ENCODE peak calls at places on chromosomes 11 and 22, in seven cellular contexts. R, I, L, Z, E, O and M are unnamed samples.

GRCh38 chr22:50253046-50253580 is 2.0 kb upstream of the HDAC10 start:
- DNase-seq in R (no peak), I (no peak), L (no peak), Z (no peak), E (no peak), O (no peak), M (no peak)

GRCh38 chr11:17012712-17013547 is 1.3 kb downstream of the PLEKHA7 start:
- DNase-seq in R (peak), I (no peak), L (peak), Z (no peak), E (no peak), O (peak), M (no peak)

GRCh38 chr11:105092255-105093239 is 47.0 kb downstream of the CARD18 start:
- DNase-seq in R (no peak), I (no peak), L (peak), Z (no peak), E (no peak), O (no peak), M (no peak)

GRCh38 chr11:123145220-123145619 is 49.8 kb downstream of the CLMP start:
- DNase-seq in R (peak), I (peak), L (peak), Z (no peak), E (no peak), O (peak), M (no peak)

GRCh38 chr11:124518900-124519541 is 24.4 kb downstream of the OR8B12 start:
- DNase-seq in R (peak), I (no peak), L (peak), Z (no peak), E (no peak), O (no peak), M (no peak)

GRCh38 chr22:42399315-42400271 is 32.6 kb downstream of the NFAM1 start:
- DNase-seq in R (no peak), I (no peak), L (no peak), Z (no peak), E (no peak), O (no peak), M (peak)

GRCh38 chr11:105489431-105489830 is 120.4 kb upstream of the GRIA4 start:
- DNase-seq in R (peak), I (no peak), L (no peak), Z (no peak), E (no peak), O (no peak), M (no peak)

GRCh38 chr11:120185678-120186407 is 25.0 kb upstream of the OAF start:
- DNase-seq in R (no peak), I (no peak), L (no peak), Z (no peak), E (no peak), O (no peak), M (no peak)

GRCh38 chr11:14384338-14384737 is 25.4 kb upstream of the RRAS2 start:
- DNase-seq in R (peak), I (peak), L (peak), Z (no peak), E (no peak), O (no peak), M (no peak)

GRCh38 chr11:80669620-80670019 is 1228.8 kb upstream of the TENM4 start:
- DNase-seq in R (no peak), I (no peak), L (no peak), Z (no peak), E (no peak), O (no peak), M (no peak)

GRCh38 chr22:46525681-46526483 is 11.5 kb downstream of the CELSR1 start:
- DNase-seq in R (no peak), I (no peak), L (no peak), Z (no peak), E (no peak), O (no peak), M (no peak)

GRCh38 chr22:41762980-41763779 is 37.3 kb upstream of the CCDC134 start:
- DNase-seq in R (peak), I (no peak), L (peak), Z (no peak), E (peak), O (no peak), M (peak)

GRCh38 chr22:19451570-19451969 is 4.1 kb upstream of the C22orf39 start:
- DNase-seq in R (no peak), I (no peak), L (no peak), Z (no peak), E (no peak), O (no peak), M (no peak)

GRCh38 chr11:75577198-75577597 is 15.1 kb downstream of the SERPINH1 start:
- DNase-seq in R (no peak), I (no peak), L (no peak), Z (no peak), E (no peak), O (peak), M (peak)

GRCh38 chr22:25404923-25405853 is 159.3 kb upstream of the GRK3 start:
- DNase-seq in R (peak), I (peak), L (peak), Z (no peak), E (peak), O (peak), M (peak)

GRCh38 chr11:120208777-120209176 is 2.1 kb upstream of the OAF start:
- DNase-seq in R (peak), I (peak), L (peak), Z (no peak), E (no peak), O (peak), M (no peak)

GRCh38 chr11:17793642-17794170 is 59.1 kb downstream of the KCNC1 start:
- DNase-seq in R (no peak), I (no peak), L (no peak), Z (no peak), E (no peak), O (no peak), M (no peak)

GRCh38 chr11:108906329-108906728 is 241.5 kb downstream of the DDX10 start:
- DNase-seq in R (peak), I (peak), L (peak), Z (no peak), E (no peak), O (no peak), M (no peak)

GRCh38 chr11:85699957-85700741 is 14.2 kb upstream of the CCDC89 start:
- DNase-seq in R (no peak), I (no peak), L (no peak), Z (no peak), E (no peak), O (no peak), M (no peak)

GRCh38 chr11:111305871-111306270 is 7.5 kb downstream of the POU2AF3 start:
- DNase-seq in R (no peak), I (no peak), L (no peak), Z (no peak), E (no peak), O (no peak), M (no peak)

GRCh38 chr11:115193931-115194797 is 310.1 kb downstream of the CADM1 start:
- DNase-seq in R (no peak), I (no peak), L (no peak), Z (no peak), E (no peak), O (no peak), M (no peak)

GRCh38 chr11:27886765-27887328 is 186.6 kb upstream of the BDNF start:
- DNase-seq in R (no peak), I (no peak), L (no peak), Z (no peak), E (no peak), O (no peak), M (no peak)

GRCh38 chr11:3002346-3002745 is 10.2 kb upstream of the NAP1L4 start:
- DNase-seq in R (no peak), I (no peak), L (no peak), Z (no peak), E (no peak), O (no peak), M (no peak)

GRCh38 chr22:48415535-48415934 is 1412.1 kb downstream of the BRD1 start:
- DNase-seq in R (no peak), I (no peak), L (no peak), Z (no peak), E (no peak), O (no peak), M (no peak)

GRCh38 chr11:119432484-119433368 is 9.8 kb upstream of the THY1 start:
- DNase-seq in R (peak), I (peak), L (peak), Z (no peak), E (no peak), O (no peak), M (no peak)

GRCh38 chr11:60905551-60906113 is 753 bp downstream of the PRPF19 start:
- DNase-seq in R (peak), I (no peak), L (peak), Z (no peak), E (no peak), O (no peak), M (no peak)

GRCh38 chr22:45995405-45996101 is 18.6 kb upstream of the WNT7B start:
- DNase-seq in R (no peak), I (no peak), L (no peak), Z (no peak), E (no peak), O (no peak), M (no peak)

GRCh38 chr22:23113067-23113846 is 28.5 kb downstream of the RSPH14 start:
- DNase-seq in R (peak), I (no peak), L (no peak), Z (no peak), E (no peak), O (no peak), M (no peak)

GRCh38 chr11:31870609-31871309 is 59.6 kb upstream of the PAX6 start:
- DNase-seq in R (peak), I (peak), L (peak), Z (no peak), E (no peak), O (peak), M (peak)

GRCh38 chr11:112756166-112756565 is 205.1 kb upstream of the NCAM1 start:
- DNase-seq in R (no peak), I (no peak), L (no peak), Z (no peak), E (no peak), O (no peak), M (no peak)